ENCODE peak calls at places on chromosome 21, in four cellular contexts. One of them, this sample, is unnamed.

GRCh38 chr21:31612889-31613785 is 46.4 kb upstream of the SOD1 start:
- DNase-seq in choroid plexus epithelial cell: peak; percentile 39
- DNase-seq in heart left ventricle: no peak
- DNase-seq in D721Med: no peak
- DNase-seq in this sample: no peak

GRCh38 chr21:27817061-27817460 is 850.2 kb upstream of the ADAMTS5 start:
- DNase-seq in choroid plexus epithelial cell: no peak
- DNase-seq in D721Med: no peak
- DNase-seq in heart left ventricle: no peak
- DNase-seq in this sample: no peak

GRCh38 chr21:45990741-45991605 is 9.4 kb downstream of the COL6A1 start:
- DNase-seq in D721Med: peak; percentile 8
- DNase-seq in choroid plexus epithelial cell: no peak
- DNase-seq in heart left ventricle: peak; percentile 25
- DNase-seq in this sample: no peak

GRCh38 chr21:22399717-22400520 is 1401.7 kb downstream of the NCAM2 start:
- DNase-seq in choroid plexus epithelial cell: no peak
- DNase-seq in heart left ventricle: no peak
- DNase-seq in D721Med: no peak
- DNase-seq in this sample: no peak

GRCh38 chr21:38989745-38990423 is 184.2 kb downstream of the ETS2 start:
- DNase-seq in choroid plexus epithelial cell: peak; percentile 91
- DNase-seq in D721Med: no peak
- DNase-seq in heart left ventricle: peak; percentile 46
- DNase-seq in this sample: peak; percentile 93

GRCh38 chr21:31537872-31538576 is 121.5 kb upstream of the SOD1 start:
- DNase-seq in choroid plexus epithelial cell: no peak
- DNase-seq in heart left ventricle: no peak
- DNase-seq in D721Med: no peak
- DNase-seq in this sample: no peak

GRCh38 chr21:46229133-46229922 is 754 bp upstream of the LSS start:
- DNase-seq in choroid plexus epithelial cell: no peak
- DNase-seq in D721Med: peak; percentile 35
- DNase-seq in heart left ventricle: peak; percentile 60
- DNase-seq in this sample: no peak

GRCh38 chr21:36701912-36702621 is 3.2 kb downstream of the SIM2 start:
- DNase-seq in heart left ventricle: no peak
- DNase-seq in D721Med: no peak
- DNase-seq in choroid plexus epithelial cell: no peak
- DNase-seq in this sample: no peak

GRCh38 chr21:45262041-45262581 is 25.6 kb downstream of the POFUT2 start:
- DNase-seq in D721Med: peak; percentile 1
- DNase-seq in heart left ventricle: no peak
- DNase-seq in choroid plexus epithelial cell: no peak
- DNase-seq in this sample: no peak

GRCh38 chr21:46124083-46124925 is 26.4 kb downstream of the COL6A2 start:
- DNase-seq in D721Med: peak; percentile 13
- DNase-seq in heart left ventricle: peak; percentile 24
- DNase-seq in choroid plexus epithelial cell: no peak
- DNase-seq in this sample: no peak

DNA sequence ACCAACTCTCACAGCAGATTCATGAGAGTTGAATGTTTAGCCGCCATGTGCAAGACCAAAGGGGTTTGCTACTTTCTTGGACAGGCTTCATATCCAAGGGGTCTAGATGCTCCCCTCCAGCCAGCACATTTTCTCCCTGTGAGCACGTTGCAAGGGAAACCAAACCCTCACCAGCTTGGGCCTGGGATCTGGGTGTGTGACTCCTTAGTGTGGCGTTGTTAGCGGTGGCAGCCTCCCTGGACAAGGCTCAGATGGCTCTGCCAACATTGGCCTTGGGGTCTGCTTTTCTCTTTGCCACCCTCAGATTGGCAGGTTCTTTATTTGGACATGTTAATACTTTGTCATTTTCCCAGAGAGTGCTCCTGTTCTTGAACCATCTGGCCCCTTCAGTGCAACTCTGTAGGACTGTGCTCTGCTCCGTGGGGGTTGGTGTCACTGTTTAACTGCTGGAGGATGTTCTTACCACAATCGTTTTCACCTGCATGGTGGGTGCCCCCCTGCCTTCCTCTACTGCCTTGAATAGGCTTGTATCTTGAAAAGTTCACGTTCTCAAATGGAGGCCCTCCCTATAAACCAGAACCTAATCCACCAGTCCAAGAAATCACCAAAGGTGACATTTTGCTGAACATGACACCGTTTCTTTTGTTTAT is 13.4 kb downstream of the ABCG1 start:
- DNase-seq in heart left ventricle: no peak
- DNase-seq in D721Med: no peak
- DNase-seq in choroid plexus epithelial cell: no peak
- DNase-seq in this sample: no peak
- TF ChIP-seq CTCF in heart left ventricle: no peak
- TF ChIP-seq CTCF in D721Med: no peak
- TF ChIP-seq CTCF in choroid plexus epithelial cell: no peak
- TF ChIP-seq CTCF in this sample: no peak

DNA sequence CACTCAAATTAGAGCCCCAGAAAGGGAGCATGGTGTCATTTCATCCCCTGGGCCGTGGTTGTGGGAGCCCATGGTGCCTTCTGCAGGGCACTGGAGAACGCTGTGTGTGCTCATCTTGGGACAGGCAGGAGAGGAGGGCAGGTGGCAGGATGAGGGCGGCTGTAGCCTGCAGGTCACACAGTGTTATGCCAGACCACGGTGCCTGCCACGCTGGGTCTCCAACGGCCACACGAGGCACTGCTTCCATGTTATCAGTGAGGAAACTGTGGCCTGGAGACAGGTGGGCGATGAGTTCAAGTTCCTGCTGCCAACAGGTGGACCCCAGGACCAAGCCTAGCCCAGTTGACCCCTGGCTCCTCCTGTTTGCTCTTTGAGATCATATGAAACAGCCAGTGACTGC is 21.0 kb downstream of the ABCG1 start:
- DNase-seq in D721Med: no peak
- DNase-seq in choroid plexus epithelial cell: no peak
- DNase-seq in heart left ventricle: no peak
- DNase-seq in this sample: no peak
- TF ChIP-seq CTCF in D721Med: no peak
- TF ChIP-seq CTCF in choroid plexus epithelial cell: no peak
- TF ChIP-seq CTCF in heart left ventricle: no peak
- TF ChIP-seq CTCF in this sample: no peak

GRCh38 chr21:29155933-29156260 is 25.5 kb downstream of the MAP3K7CL start:
- DNase-seq in choroid plexus epithelial cell: no peak
- DNase-seq in heart left ventricle: no peak
- DNase-seq in D721Med: no peak
- DNase-seq in this sample: no peak
- TF ChIP-seq CTCF in choroid plexus epithelial cell: no peak
- TF ChIP-seq CTCF in heart left ventricle: no peak
- TF ChIP-seq CTCF in D721Med: no peak
- TF ChIP-seq CTCF in this sample: no peak

GRCh38 chr21:16838330-16838729 is 674.5 kb upstream of the CXADR start:
- DNase-seq in choroid plexus epithelial cell: peak; percentile 16
- DNase-seq in D721Med: no peak
- DNase-seq in heart left ventricle: no peak
- DNase-seq in this sample: peak; percentile 64
- TF ChIP-seq CTCF in choroid plexus epithelial cell: no peak
- TF ChIP-seq CTCF in D721Med: no peak
- TF ChIP-seq CTCF in heart left ventricle: no peak
- TF ChIP-seq CTCF in this sample: no peak

This sample was measured in cardiac fibroblast.